ENCODE peak calls at places on chromosomes 11 and 22, in nine cellular contexts. N is C1 segment of cervical spinal cord; O is fibroblast of lung; M is activated T-helper 1 cell treated with anti-CD3 and anti-CD28 coated beads, Interleukin-2, amount 50 U/mL, for 16 hours; E is left ventricle myocardium superior; Q is PC-3; T is CD8-positive, alpha-beta T cell; S is fibroblast of the aortic adventitia; Y is astrocyte of the cerebellum. X is an unnamed sample.

GRCh38 chr11:64541131-64541530 is 49.9 kb upstream of the SLC22A12 start:
- DNase-seq in N (no peak), O (no peak), M (no peak), E (no peak), Q (no peak), T (no peak), S (no peak), Y (no peak), X (no peak)

GRCh38 chr11:119727523-119728081 is 1.4 kb downstream of the NECTIN1 start:
- DNase-seq in N (no peak), O (no peak), M (no peak), E (peak; percentile 62), Q (peak; percentile 60), T (no peak), S (no peak), Y (no peak), X (no peak)

GRCh38 chr11:107876141-107876540 is 17.6 kb upstream of the SLC35F2 start:
- DNase-seq in N (no peak), O (no peak), M (no peak), E (no peak), Q (no peak), T (no peak), S (no peak), Y (no peak), X (no peak)

GRCh38 chr11:84947970-84948600 is 679.1 kb downstream of the DLG2 start:
- DNase-seq in N (no peak), O (peak; percentile 63), M (no peak), E (no peak), Q (peak; percentile 25), T (no peak), S (peak; percentile 7), Y (no peak), X (no peak)

GRCh38 chr11:70472240-70472639 is 73.9 kb downstream of the CTTN start:
- DNase-seq in N (no peak), O (no peak), M (no peak), E (no peak), Q (no peak), T (no peak), S (no peak), Y (no peak), X (no peak)

GRCh38 chr11:10457901-10458300 is 2.8 kb downstream of the AMPD3 start:
- DNase-seq in N (no peak), O (no peak), M (no peak), E (no peak), Q (no peak), T (no peak), S (no peak), Y (no peak), X (no peak)

GRCh38 chr22:22770280-22770871 is 117.2 kb upstream of the IGLL5 start:
- DNase-seq in N (no peak), O (peak; percentile 4), M (peak; percentile 20), E (no peak), Q (peak; percentile 64), T (no peak), S (peak; percentile 38), Y (no peak), X (peak; percentile 40)

GRCh38 chr11:24609778-24610177 is 112.9 kb downstream of the LUZP2 start:
- DNase-seq in N (no peak), O (no peak), M (no peak), E (no peak), Q (no peak), T (no peak), S (no peak), Y (no peak), X (no peak)

GRCh38 chr11:12290477-12290922 is 86.9 kb upstream of the PARVA start:
- DNase-seq in N (no peak), O (peak; percentile 68), M (no peak), E (no peak), Q (no peak), T (no peak), S (no peak), Y (no peak), X (no peak)

GRCh38 chr11:35304900-35305299 is 114.5 kb downstream of the SLC1A2 start:
- DNase-seq in N (no peak), O (peak; percentile 60), M (no peak), E (no peak), Q (no peak), T (no peak), S (no peak), Y (no peak), X (no peak)

GRCh38 chr11:128335729-128336128 is 251.6 kb downstream of the ETS1 start:
- DNase-seq in N (no peak), O (no peak), M (no peak), E (no peak), Q (no peak), T (no peak), S (no peak), Y (no peak), X (no peak)

GRCh38 chr11:92384807-92385206 is 160.2 kb downstream of the FAT3 start:
- DNase-seq in N (no peak), O (peak; percentile 14), M (no peak), E (no peak), Q (no peak), T (no peak), S (peak; percentile 4), Y (no peak), X (no peak)